ENCODE peak calls at places on chromosomes 16 and 17, in four cellular contexts. S is H1, G is K562, A is HepG2. B is an unnamed sample.

GRCh38 chr16:53829186-53829747 is 125.3 kb downstream of the FTO start:
- DNase-seq in A (no peak), S (no peak), G (no peak), B (no peak)

GRCh38 chr17:63945851-63946439 is 13.8 kb upstream of the CD79B start:
- DNase-seq in G (no peak), A (peak; percentile 34), S (no peak), B (no peak)

GRCh38 chr17:63998050-63998720 is at the start of gene PRR29:
- DNase-seq in S (no peak), G (peak; percentile 96), A (peak; percentile 66), B (no peak)

GRCh38 chr17:50765454-50766221 is 1.7 kb downstream of the ANKRD40CL start:
- DNase-seq in A (peak; percentile 29), G (no peak), S (no peak), B (no peak)

GRCh38 chr17:62696726-62697490 is 69.4 kb downstream of the MRC2 start:
- DNase-seq in G (no peak), A (no peak), S (no peak), B (no peak)

GRCh38 chr17:76811834-76812233 is 56.4 kb upstream of the MGAT5B start:
- DNase-seq in S (no peak), G (no peak), A (no peak), B (no peak)

GRCh38 chr17:76751416-76751993 is 13.6 kb downstream of the MFSD11 start:
- DNase-seq in A (no peak), G (no peak), S (no peak), B (no peak)

GRCh38 chr17:42548070-42548837 is 4.5 kb upstream of the HSD17B1 start:
- DNase-seq in S (peak; percentile 82), A (no peak), G (peak; percentile 9), B (no peak)

GRCh38 chr17:78130080-78130438 is 512 bp upstream of the TMC8 start:
- DNase-seq in G (no peak), S (no peak), A (no peak), B (no peak)

GRCh38 chr17:19414396-19415280 is 3.6 kb downstream of the RNF112 start:
- DNase-seq in S (no peak), A (no peak), G (no peak), B (no peak)

GRCh38 chr17:50208611-50209061 is 7.2 kb upstream of the COL1A1 start:
- DNase-seq in G (peak; percentile 92), S (no peak), A (no peak), B (no peak)

GRCh38 chr16:55349867-55350266 is 25.9 kb downstream of the IRX6 start:
- DNase-seq in S (no peak), G (no peak), A (no peak), B (no peak)

GRCh38 chr16:10616744-10617640 is 36.6 kb upstream of the EMP2 start:
- DNase-seq in G (peak; percentile 33), S (no peak), A (peak; percentile 96), B (peak; percentile 8)

GRCh38 chr16:68792465-68793324 is 50.6 kb upstream of the TANGO6 start:
- DNase-seq in G (no peak), A (peak; percentile 95), S (no peak), B (no peak)

GRCh38 chr16:74372369-74372768 is 3.7 kb upstream of the NPIPB15 start:
- DNase-seq in G (no peak), A (no peak), S (no peak), B (no peak)

GRCh38 chr16:81650982-81651562 is 128.0 kb upstream of the PLCG2 start:
- DNase-seq in G (peak; percentile 66), S (no peak), A (no peak), B (no peak)

GRCh38 chr16:11316331-11317015 is 28.8 kb upstream of the RMI2 start:
- DNase-seq in S (no peak), A (no peak), G (no peak), B (no peak)

GRCh38 chr17:37089998-37090397 is 141.2 kb downstream of the AATF start:
- DNase-seq in A (no peak), S (no peak), G (no peak), B (no peak)

GRCh38 chr17:36641877-36642845 is 40.8 kb downstream of the MRM1 start:
- DNase-seq in G (no peak), S (no peak), A (no peak), B (no peak)

GRCh38 chr17:80941743-80942211 is 49.9 kb upstream of the CHMP6 start:
- DNase-seq in S (no peak), A (no peak), G (no peak), B (no peak)

GRCh38 chr17:78492116-78492799 is 84.9 kb downstream of the DNAH17 start:
- DNase-seq in S (no peak), A (no peak), G (no peak), B (no peak)

GRCh38 chr17:9241371-9241712 is 220.0 kb downstream of the NTN1 start:
- DNase-seq in A (no peak), S (no peak), G (no peak), B (no peak)

GRCh38 chr17:74520790-74521480 is 10.3 kb downstream of the CD300LB start:
- DNase-seq in G (no peak), A (no peak), S (no peak), B (no peak)

GRCh38 chr16:71473891-71474290 is 11.8 kb upstream of the ZNF23 start:
- DNase-seq in A (no peak), S (no peak), G (no peak), B (peak; percentile 71)

GRCh38 chr17:30550512-30551273 is 73.5 kb downstream of the GOSR1 start:
- DNase-seq in G (peak; percentile 64), A (no peak), S (no peak), B (peak; percentile 40)

GRCh38 chr17:44039829-44040635 is 25.3 kb upstream of the TMEM101 start:
- DNase-seq in G (no peak), A (no peak), S (no peak), B (no peak)

GRCh38 chr16:64920211-64920610 is 201.7 kb downstream of the CDH11 start:
- DNase-seq in A (no peak), S (no peak), G (no peak), B (no peak)

GRCh38 chr17:62724398-62725146 is 83.5 kb downstream of the MARCHF10 start:
- DNase-seq in A (no peak), G (no peak), S (no peak), B (no peak)

GRCh38 chr17:42744806-42745617 is at the start of gene EZH1:
- DNase-seq in G (peak; percentile 100), S (peak; percentile 83), A (peak; percentile 91), B (peak; percentile 76)

GRCh38 chr17:55462711-55463110 is 41.1 kb upstream of the MMD start:
- DNase-seq in S (no peak), G (no peak), A (no peak), B (no peak)

GRCh38 chr16:72877374-72878028 is 170.4 kb downstream of the ZFHX3 start:
- DNase-seq in S (no peak), A (peak; percentile 99), G (no peak), B (peak; percentile 83)

GRCh38 chr17:57662644-57663308 is 82.3 kb downstream of the CCDC182 start:
- DNase-seq in G (peak; percentile 99), A (peak; percentile 12), S (peak; percentile 82), B (peak; percentile 89)
- TF ChIP-seq FOSL1 in G (peak; percentile 64), A (no peak), S (no peak), B (peak; percentile 30)

DNA sequence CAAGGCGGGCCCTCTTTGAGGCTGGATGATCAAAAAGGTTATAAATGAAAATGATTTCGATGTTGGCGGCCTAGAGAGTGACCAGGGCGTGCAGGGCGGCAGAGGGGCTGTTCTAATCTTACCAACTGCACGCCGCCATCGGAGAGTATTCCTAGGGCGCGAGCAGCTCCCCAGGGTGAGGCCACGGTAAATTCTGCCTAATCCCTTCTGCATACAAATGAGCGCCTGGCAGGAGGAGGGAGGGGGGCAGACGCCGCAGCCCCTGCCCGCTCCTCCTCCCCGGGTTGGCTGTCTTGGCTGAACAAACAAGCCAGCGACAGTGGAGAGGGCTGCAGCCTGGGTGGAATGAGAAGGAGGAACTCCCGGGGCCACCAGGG is 183.5 kb downstream of the C16orf78 start:
- DNase-seq in S (peak; percentile 43), G (no peak), A (peak; percentile 7), B (no peak)
- H3K9ac ChIP-seq in S (no peak overlapping the region), G (no peak overlapping the region), A (no peak overlapping the region), B (no peak overlapping the region)

GRCh38 chr16:67486805-67487204 is 3.5 kb upstream of the AGRP start:
- DNase-seq in S (no peak), A (no peak), G (no peak), B (no peak)

GRCh38 chr16:67489401-67490083 is 6.2 kb upstream of the AGRP start:
- DNase-seq in S (no peak), G (no peak), A (no peak), B (no peak)

DNA sequence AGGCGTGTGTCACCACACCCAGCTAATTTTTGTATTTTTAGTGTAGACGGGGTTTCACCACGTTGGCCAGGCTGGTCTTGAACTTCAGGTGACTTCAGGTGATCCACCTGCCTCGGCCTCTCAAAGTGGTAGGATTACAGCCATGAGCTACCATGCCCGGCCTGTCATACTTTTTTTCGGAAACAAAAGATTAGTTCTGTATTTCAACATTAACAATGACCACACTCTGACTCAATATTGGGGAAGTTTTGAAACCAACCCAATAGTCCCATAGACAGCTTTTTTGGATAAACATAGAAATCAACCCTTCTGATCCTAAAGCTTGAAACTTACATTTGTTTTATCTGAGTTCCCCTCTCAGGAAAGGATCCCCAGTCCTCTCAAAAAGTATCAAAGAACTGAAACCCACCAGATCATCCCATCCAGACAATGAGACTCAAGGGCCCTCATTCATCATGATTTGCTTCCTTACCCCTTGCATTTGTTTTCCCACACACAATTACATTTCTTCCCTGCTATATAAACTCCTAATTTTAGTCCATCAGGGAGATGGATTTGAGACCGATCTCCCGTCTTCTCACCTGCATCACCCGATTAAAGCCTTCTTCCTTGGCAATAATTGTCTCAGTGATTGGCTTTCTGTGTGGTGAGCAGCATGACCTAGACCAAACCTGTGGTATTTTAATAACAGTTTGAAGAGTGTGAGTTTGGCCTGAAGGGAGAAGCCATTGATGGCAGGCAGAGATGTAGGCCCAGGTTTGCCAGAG is 7.2 kb upstream of the AGRP start:
- DNase-seq in A (no peak), S (no peak), G (no peak), B (no peak)
- TF ChIP-seq FOSL1 in A (no peak), S (no peak), G (no peak), B (no peak)

DNA sequence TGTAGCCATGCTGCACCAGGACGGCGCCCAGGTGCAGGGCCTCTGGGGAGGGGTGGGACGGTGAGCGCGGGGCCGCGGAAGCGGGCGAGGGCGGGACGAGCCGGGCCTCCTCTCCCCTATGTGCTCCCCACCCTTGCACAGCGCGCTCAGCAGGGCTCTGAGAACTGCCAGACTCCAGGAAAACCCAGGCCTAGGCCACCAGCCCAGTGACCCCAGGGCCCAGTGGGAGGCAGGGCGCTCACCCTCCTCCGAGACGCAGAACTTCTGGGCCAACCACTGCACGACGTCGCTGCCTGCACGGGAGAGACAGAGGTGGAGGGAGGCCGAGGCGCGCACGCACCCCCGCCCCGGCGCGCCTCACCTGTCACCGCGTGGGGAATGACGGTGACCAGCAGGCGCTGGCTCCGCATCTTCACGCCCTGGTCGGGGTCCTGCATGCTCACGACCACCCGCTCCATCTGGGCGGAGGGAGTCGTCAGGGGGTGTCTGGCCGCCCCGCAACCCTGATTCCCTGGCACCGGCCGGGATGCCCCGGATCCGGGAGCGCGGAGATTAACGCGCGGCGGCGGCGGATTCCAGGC is 613 bp downstream of the RGS11 start:
- DNase-seq in A (no peak), S (no peak), G (no peak), B (no peak)
- H3K9ac ChIP-seq in A (no peak overlapping the region), S (no peak overlapping the region), G (no peak overlapping the region), B (no peak overlapping the region)